ENCODE peak calls at places on chromosomes 2 and 18, in eight cellular contexts. U is Daoy, A is KG1, O is endodermal cell, T is RCC 7860, L is left cardiac atrium, H is kidney epithelial cell, X is COR-L47. J is an unnamed sample.

GRCh38 chr18:70072678-70073077 is 125.0 kb upstream of the CD226 start:
- DNase-seq in H (peak; percentile 7), L (no peak), X (peak; percentile 39), T (no peak), O (no peak), U (no peak), A (no peak), J (peak; percentile 19)

GRCh38 chr2:26581266-26581990 is 59.7 kb downstream of the CIB4 start:
- DNase-seq in A (no peak), O (peak; percentile 35), X (no peak), H (no peak), L (no peak), T (no peak), U (no peak), J (no peak)

GRCh38 chr2:56410140-56410539 is 226.3 kb downstream of the CCDC85A start:
- DNase-seq in U (peak; percentile 11), H (no peak), X (no peak), T (no peak), L (no peak), A (no peak), O (no peak), J (no peak)

GRCh38 chr2:31558401-31559295 is 22.1 kb downstream of the SRD5A2 start:
- DNase-seq in U (no peak), O (no peak), T (peak; percentile 65), A (no peak), X (no peak), L (no peak), H (peak; percentile 55), J (no peak)

GRCh38 chr2:20199381-20200270 is 25.3 kb downstream of the SDC1 start:
- DNase-seq in T (no peak), O (no peak), H (no peak), X (no peak), A (no peak), U (no peak), L (no peak), J (no peak)

GRCh38 chr18:12394428-12394827 is 13.3 kb upstream of the PRELID3A start:
- DNase-seq in U (no peak), X (peak; percentile 12), T (no peak), A (no peak), H (no peak), L (no peak), O (peak; percentile 73), J (peak; percentile 37)

GRCh38 chr2:86747708-86748627 is 27.9 kb downstream of the RMND5A start:
- DNase-seq in T (no peak), X (peak; percentile 21), O (no peak), H (peak; percentile 59), A (no peak), L (no peak), U (peak; percentile 40), J (peak; percentile 82)

GRCh38 chr2:73210696-73211095 is 3.3 kb upstream of the SMYD5 start:
- DNase-seq in X (no peak), A (no peak), U (no peak), T (no peak), H (no peak), O (no peak), L (no peak), J (no peak)

GRCh38 chr2:215664847-215665525 is 229.1 kb upstream of the FN1 start:
- DNase-seq in U (peak; percentile 91), T (peak; percentile 86), X (no peak), L (no peak), A (no peak), O (no peak), H (peak; percentile 96), J (peak; percentile 91)

GRCh38 chr2:101550555-101550954 is 75.6 kb upstream of the RFX8 start:
- DNase-seq in U (no peak), H (no peak), O (no peak), T (no peak), L (no peak), A (no peak), X (no peak), J (no peak)

GRCh38 chr2:120381661-120382060 is 35.7 kb downstream of the INHBB start:
- DNase-seq in A (no peak), X (no peak), T (no peak), O (no peak), H (no peak), L (no peak), U (no peak), J (no peak)

GRCh38 chr2:45260946-45261345 is 251.7 kb upstream of the SIX2 start:
- DNase-seq in T (no peak), H (no peak), L (no peak), X (no peak), A (no peak), U (no peak), O (no peak), J (no peak)

GRCh38 chr18:79523738-79524180 is 128.0 kb downstream of the NFATC1 start:
- DNase-seq in H (no peak), O (no peak), A (peak; percentile 56), U (no peak), L (no peak), T (no peak), X (no peak), J (no peak)

GRCh38 chr2:60104514-60105501 is 448.6 kb downstream of the BCL11A start:
- DNase-seq in H (no peak), A (no peak), U (peak; percentile 78), T (peak; percentile 9), L (no peak), O (no peak), X (no peak), J (peak; percentile 3)

GRCh38 chr2:165406053-165406628 is 63.4 kb upstream of the CSRNP3 start:
- DNase-seq in L (no peak), T (peak; percentile 54), U (peak; percentile 15), H (peak; percentile 10), O (peak; percentile 74), A (no peak), X (peak; percentile 39), J (peak; percentile 92)

GRCh38 chr2:185466915-185467314 is 271.7 kb upstream of the FSIP2 start:
- DNase-seq in X (no peak), O (no peak), H (no peak), T (no peak), U (no peak), A (no peak), L (no peak), J (no peak)

GRCh38 chr2:102294802-102295489 is 16.4 kb upstream of the IL1RL1 start:
- DNase-seq in A (no peak), X (no peak), L (no peak), T (no peak), O (no peak), U (peak; percentile 6), H (no peak), J (no peak)

GRCh38 chr2:64998658-64999061 is 9.5 kb downstream of the SLC1A4 start:
- DNase-seq in T (no peak), O (no peak), A (no peak), U (peak; percentile 23), L (peak; percentile 37), X (no peak), H (no peak), J (no peak)

GRCh38 chr2:64645014-64645418 is 8.7 kb downstream of the SERTAD2 start:
- DNase-seq in A (peak; percentile 33), U (peak; percentile 76), H (no peak), X (peak; percentile 46), O (peak; percentile 92), T (peak; percentile 62), L (peak; percentile 57), J (peak; percentile 87)

GRCh38 chr2:71306762-71307161 is 24.8 kb upstream of the ZNF638 start:
- DNase-seq in X (no peak), U (peak; percentile 66), L (no peak), A (no peak), O (no peak), T (no peak), H (no peak), J (no peak)

J was measured in A673.